ENCODE peak calls at places on chromosome 6, in six cellular contexts. W, F, H, L, X and N are unnamed samples.
A peak's percentile ranks its signal among the peaks of the same experiment; 100 is the strongest.

GRCh38 chr6:158938220-158938619 is 61.8 kb downstream of the RSPH3 start:
- DNase-seq in W (peak; percentile 33), F (no peak), H (no peak), L (no peak), X (no peak), N (no peak)

GRCh38 chr6:148440877-148441453 is 98.3 kb downstream of the SASH1 start:
- DNase-seq in W (peak; percentile 42), F (peak; percentile 34), H (peak; percentile 60), L (no peak), X (no peak), N (no peak)

GRCh38 chr6:38213275-38213674 is 393.7 kb downstream of the ZFAND3 start:
- DNase-seq in W (no peak), F (no peak), H (no peak), L (no peak), X (no peak), N (no peak)

GRCh38 chr6:53300656-53301551 is 47.8 kb downstream of the ELOVL5 start:
- DNase-seq in W (no peak), F (no peak), H (no peak), L (no peak), X (no peak), N (no peak)

GRCh38 chr6:36839819-36840379 is 655 bp upstream of the CPNE5 start:
- DNase-seq in W (peak; percentile 65), F (peak; percentile 4), H (peak; percentile 77), L (peak; percentile 87), X (peak; percentile 31), N (peak; percentile 11)

GRCh38 chr6:28977351-28978136 is 27.6 kb downstream of the ZNF311 start:
- DNase-seq in W (peak; percentile 75), F (no peak), H (peak; percentile 51), L (no peak), X (no peak), N (no peak)

GRCh38 chr6:130670142-130670541 is 157.1 kb upstream of the SMLR1 start:
- DNase-seq in W (no peak), F (no peak), H (no peak), L (no peak), X (no peak), N (no peak)

GRCh38 chr6:142377112-142377848 is 75.5 kb downstream of the ADGRG6 start:
- DNase-seq in W (peak; percentile 83), F (peak; percentile 58), H (peak; percentile 45), L (no peak), X (no peak), N (no peak)

GRCh38 chr6:14695579-14695978 is 550.3 kb upstream of the JARID2 start:
- DNase-seq in W (no peak), F (no peak), H (no peak), L (peak; percentile 59), X (no peak), N (no peak)

GRCh38 chr6:83096791-83097190 is 29.3 kb downstream of the DOP1A start:
- DNase-seq in W (no peak), F (no peak), H (no peak), L (no peak), X (no peak), N (no peak)

GRCh38 chr6:31472259-31472658 is 25.7 kb upstream of the MICB start:
- DNase-seq in W (no peak), F (no peak), H (no peak), L (no peak), X (no peak), N (no peak)

GRCh38 chr6:16243055-16243454 is 4.7 kb downstream of the GMPR start:
- DNase-seq in W (no peak), F (no peak), H (no peak), L (no peak), X (no peak), N (no peak)

GRCh38 chr6:157137501-157137900 is 185.8 kb downstream of the TMEM242 start:
- DNase-seq in W (no peak), F (no peak), H (no peak), L (no peak), X (no peak), N (no peak)

GRCh38 chr6:139336488-139336887 is 38.0 kb downstream of the CITED2 start:
- DNase-seq in W (no peak), F (no peak), H (no peak), L (no peak), X (no peak), N (peak; percentile 30)

GRCh38 chr6:39137235-39137634 is 22.2 kb upstream of the SAYSD1 start:
- DNase-seq in W (peak; percentile 92), F (no peak), H (peak; percentile 87), L (no peak), X (peak; percentile 60), N (peak; percentile 51)

GRCh38 chr6:22024004-22024403 is 272.8 kb downstream of the PRL start:
- DNase-seq in W (no peak), F (no peak), H (no peak), L (peak; percentile 24), X (no peak), N (no peak)

GRCh38 chr6:156175971-156176421 is 601.2 kb upstream of the ARID1B start:
- DNase-seq in W (peak; percentile 82), F (peak; percentile 38), H (peak; percentile 88), L (peak; percentile 64), X (no peak), N (peak; percentile 51)

GRCh38 chr6:66421570-66421969 is 714.5 kb upstream of the EYS start:
- DNase-seq in W (peak; percentile 58), F (no peak), H (peak; percentile 47), L (no peak), X (no peak), N (no peak)

GRCh38 chr6:35041086-35041855 is 99.9 kb downstream of the TCP11 start:
- DNase-seq in W (no peak), F (no peak), H (no peak), L (no peak), X (no peak), N (no peak)

GRCh38 chr6:55496201-55496600 is 82.8 kb downstream of the HMGCLL1 start:
- DNase-seq in W (no peak), F (no peak), H (no peak), L (no peak), X (no peak), N (no peak)

GRCh38 chr6:17984822-17985660 is 2.4 kb downstream of the KIF13A start:
- DNase-seq in W (no peak), F (no peak), H (no peak), L (no peak), X (no peak), N (no peak)
- H3K4me1 ChIP-seq in W (peaks cover 36% of the 10 kb centered on the region), F (peaks cover 31% of the 10 kb centered on the region), H (peaks cover 14% of the 10 kb centered on the region), L (peaks cover 10% of the 10 kb centered on the region), X (peaks cover 5% of the 10 kb centered on the region), N (peaks cover 6% of the 10 kb centered on the region)

GRCh38 chr6:105501246-105501645 is 98.4 kb upstream of the PREP start:
- DNase-seq in W (no peak), F (no peak), H (no peak), L (no peak), X (no peak), N (no peak)
- TF ChIP-seq CTCF in W (no peak), F (no peak), H (no peak), L (no peak), X (no peak), N (no peak)

DNA sequence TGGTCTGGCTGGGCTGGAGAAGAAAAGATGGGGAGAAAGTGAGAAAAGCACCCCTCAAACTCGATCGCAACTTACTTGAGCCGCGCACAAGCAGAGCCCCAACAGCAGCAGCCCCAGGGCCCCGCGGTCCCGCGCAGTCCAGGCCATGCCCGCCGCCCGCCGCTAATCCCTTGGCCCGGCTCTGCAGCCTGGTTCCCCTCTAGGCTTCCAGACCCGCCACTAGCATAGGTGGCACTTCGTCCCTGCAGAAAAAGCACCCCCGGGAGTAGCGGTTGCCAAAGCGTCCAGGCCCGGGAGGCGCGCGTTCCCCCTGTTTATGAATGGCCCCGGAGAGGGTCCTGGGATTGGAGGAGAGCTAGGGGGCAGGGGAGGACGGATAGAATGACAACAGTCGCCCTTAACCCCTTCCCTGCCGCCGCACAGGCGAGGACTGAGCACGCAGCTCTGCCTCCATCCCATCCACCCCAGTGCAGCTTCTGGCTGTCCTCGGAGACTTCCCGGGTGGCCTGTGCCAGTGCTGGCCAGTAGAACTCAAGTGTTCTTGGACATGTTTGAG is 19.9 kb downstream of the COL9A1 start:
- DNase-seq in W (peak; percentile 84), F (no peak), H (peak; percentile 80), L (peak; percentile 55), X (no peak), N (no peak)
- TF ChIP-seq EZH2phosphoT487 in W (no peak), F (no peak), H (no peak), L (no peak), X (no peak), N (no peak)

GRCh38 chr6:32843321-32843978 is 397 bp downstream of the PSMB8 start:
- DNase-seq in W (no peak), F (no peak), H (no peak), L (no peak), X (no peak), N (peak; percentile 55)
- H3K4me1 ChIP-seq in W (peaks cover 7% of the 10 kb centered on the region), F (peaks cover 21% of the 10 kb centered on the region), H (peaks cover 4% of the 10 kb centered on the region), L (no peaks in the 10 kb centered on the region), X (peaks cover 21% of the 10 kb centered on the region), N (peaks cover 55% of the 10 kb centered on the region)